ENCODE peak calls at places on chromosomes 13 and 19, in five cellular contexts. K is H9, W is mesenchymal stem cell, B is H1, Y is trophoblast cell. U is an unnamed sample.

GRCh38 chr13:112891477-112892401 is 77.3 kb upstream of the MCF2L start:
- DNase-seq in K (peak; percentile 63), W (no peak), B (no peak), Y (no peak), U (peak; percentile 76)

GRCh38 chr13:41613984-41614581 is 156.7 kb downstream of the RGCC start:
- DNase-seq in K (no peak), W (peak; percentile 91), B (no peak), Y (peak; percentile 42), U (peak; percentile 2)

GRCh38 chr19:6292006-6292405 is 12.2 kb upstream of the MLLT1 start:
- DNase-seq in K (no peak), W (no peak), B (no peak), Y (no peak), U (no peak)

GRCh38 chr19:2549701-2550191 is 73.8 kb downstream of the GADD45B start:
- DNase-seq in K (no peak), W (peak; percentile 90), B (no peak), Y (peak; percentile 49), U (no peak)

GRCh38 chr13:93169980-93170379 is 56.6 kb upstream of the GPC6 start:
- DNase-seq in K (no peak), W (peak; percentile 66), B (no peak), Y (no peak), U (no peak)

GRCh38 chr19:15417699-15418098 is 1.1 kb downstream of the AKAP8L start:
- DNase-seq in K (no peak), W (no peak), B (no peak), Y (no peak), U (no peak)

GRCh38 chr19:41889896-41890295 is 6.9 kb downstream of the ARHGEF1 start:
- DNase-seq in K (no peak), W (no peak), B (no peak), Y (no peak), U (no peak)

GRCh38 chr19:17127671-17128070 is 52.1 kb downstream of the MYO9B start:
- DNase-seq in K (no peak), W (no peak), B (no peak), Y (no peak), U (no peak)

GRCh38 chr13:78608254-78608704 is 4.9 kb upstream of the POU4F1 start:
- DNase-seq in K (no peak), W (no peak), B (no peak), Y (no peak), U (peak; percentile 12)

GRCh38 chr19:1901940-1902404 is 3.2 kb upstream of the ADAT3 start:
- DNase-seq in K (no peak), W (no peak), B (no peak), Y (peak; percentile 91), U (no peak)

GRCh38 chr19:10379880-10380310 is 477 bp downstream of the TYK2 start:
- DNase-seq in K (no peak), W (no peak), B (no peak), Y (no peak), U (no peak)

GRCh38 chr19:48660854-48661731 is 11.7 kb downstream of the NTN5 start:
- DNase-seq in K (peak; percentile 76), W (peak; percentile 90), B (no peak), Y (peak; percentile 63), U (no peak)

GRCh38 chr13:76148926-76149325 is 512.8 kb downstream of the LMO7 start:
- DNase-seq in K (no peak), W (peak; percentile 66), B (no peak), Y (no peak), U (no peak)

GRCh38 chr13:36362914-36363313 is 16.7 kb upstream of the SPART start:
- DNase-seq in K (no peak), W (no peak), B (no peak), Y (no peak), U (no peak)

GRCh38 chr19:44753932-44754742 is 5.6 kb downstream of the BCL3 start:
- DNase-seq in K (peak; percentile 83), W (peak; percentile 89), B (no peak), Y (peak; percentile 65), U (no peak)

GRCh38 chr19:8135946-8136618 is 13.3 kb downstream of the FBN3 start:
- DNase-seq in K (no peak), W (no peak), B (no peak), Y (no peak), U (no peak)

GRCh38 chr13:40666905-40667621 is 622 bp upstream of the FOXO1 start:
- DNase-seq in K (no peak), W (peak; percentile 72), B (no peak), Y (peak; percentile 44), U (peak; percentile 69)

GRCh38 chr13:27822258-27822872 is 30.1 kb downstream of the GSX1 start:
- DNase-seq in K (no peak), W (peak; percentile 11), B (no peak), Y (no peak), U (no peak)

GRCh38 chr19:12872941-12873890 is 8.0 kb downstream of the DNASE2 start:
- DNase-seq in K (peak; percentile 84), W (peak; percentile 26), B (no peak), Y (peak; percentile 97), U (no peak)

GRCh38 chr19:56150358-56150757 is 9.3 kb downstream of the ZNF444 start:
- DNase-seq in K (no peak), W (no peak), B (no peak), Y (no peak), U (no peak)

GRCh38 chr13:20882206-20882605 is 20.3 kb downstream of the XPO4 start:
- DNase-seq in K (peak; percentile 56), W (no peak), B (no peak), Y (no peak), U (no peak)

GRCh38 chr19:11130824-11131455 is 24.6 kb downstream of the SPC24 start:
- DNase-seq in K (peak; percentile 84), W (peak; percentile 79), B (no peak), Y (peak; percentile 82), U (no peak)

GRCh38 chr13:44815507-44816074 is 173.7 kb downstream of the NUFIP1 start:
- DNase-seq in K (peak; percentile 46), W (peak; percentile 92), B (peak; percentile 27), Y (peak; percentile 97), U (peak; percentile 43)

GRCh38 chr13:29702912-29703351 is 107.4 kb upstream of the SLC7A1 start:
- DNase-seq in K (peak; percentile 69), W (peak; percentile 97), B (peak; percentile 27), Y (peak; percentile 51), U (no peak)

GRCh38 chr19:1122972-1123363 is 19.2 kb downstream of the GPX4 start:
- DNase-seq in K (peak; percentile 90), W (peak; percentile 70), B (no peak), Y (peak; percentile 55), U (peak; percentile 57)

DNA sequence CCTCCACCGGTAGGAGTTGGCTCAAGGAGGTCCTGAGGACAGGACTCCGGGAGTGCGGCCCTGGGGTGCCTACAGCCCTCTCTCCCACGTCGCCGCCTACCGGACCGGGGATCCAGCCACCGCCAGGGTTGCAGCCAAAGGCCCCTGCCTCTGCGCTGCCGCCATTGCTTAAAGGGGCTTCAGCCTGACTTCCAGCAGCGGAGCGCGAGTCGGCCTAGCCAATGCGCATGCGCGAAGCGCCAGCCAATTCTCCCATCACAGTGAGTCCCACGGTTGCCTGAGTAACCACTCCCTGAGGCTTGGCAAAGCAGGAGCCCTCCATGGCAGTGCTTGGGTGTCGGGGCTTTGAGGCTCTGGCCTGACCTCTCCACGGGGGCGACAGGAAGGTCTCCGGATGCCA is 21.5 kb upstream of the ZNF420 start:
- DNase-seq in K (no peak), W (no peak), B (no peak), Y (no peak), U (no peak)
- H2BK12ac ChIP-seq in K (no peak overlapping the region), W (no peak overlapping the region), B (no peak overlapping the region), Y (no peak overlapping the region), U (no peak overlapping the region)

GRCh38 chr13:106517151-106517847 is 18.2 kb downstream of the EFNB2 start:
- DNase-seq in K (no peak), W (no peak), B (no peak), Y (no peak), U (no peak)
- H3K18ac ChIP-seq in K (no peak overlapping the region), W (no peak overlapping the region), B (no peak overlapping the region), Y (no peak overlapping the region), U (peak overlapping the region; percentile 33)

GRCh38 chr19:47374876-47375693 is 26.0 kb downstream of the DHX34 start:
- DNase-seq in K (no peak), W (no peak), B (no peak), Y (no peak), U (no peak)

GRCh38 chr19:47372603-47373002 is 23.5 kb downstream of the DHX34 start:
- DNase-seq in K (no peak), W (no peak), B (no peak), Y (no peak), U (no peak)

GRCh38 chr19:47373246-47374240 is 24.4 kb downstream of the DHX34 start:
- DNase-seq in K (no peak), W (no peak), B (no peak), Y (no peak), U (no peak)

GRCh38 chr19:47369923-47370625 is 21.0 kb downstream of the DHX34 start:
- DNase-seq in K (no peak), W (peak; percentile 65), B (no peak), Y (no peak), U (no peak)

GRCh38 chr19:47371269-47371668 is 22.2 kb downstream of the DHX34 start:
- DNase-seq in K (no peak), W (no peak), B (no peak), Y (no peak), U (no peak)
- H3K27ac ChIP-seq in K (no peak overlapping the region), W (no peak overlapping the region), B (no peak overlapping the region), Y (no peak overlapping the region), U (no peak overlapping the region)

GRCh38 chr19:35404879-35405622 is 34.2 kb downstream of the GPR42 start:
- DNase-seq in K (no peak), W (peak; percentile 90), B (no peak), Y (peak; percentile 74), U (peak; percentile 17)
- H2BK12ac ChIP-seq in K (peak overlapping the region; percentile 57), W (no peak overlapping the region), B (no peak overlapping the region), Y (no peak overlapping the region), U (no peak overlapping the region)